ENCODE peak calls at places on chromosomes 12 and 14, in nine cellular contexts. P is A549, L is suprapubic skin, Q is breast epithelium, I is fibroblast of lung, X is GM10248, F is prostate gland, D is progenitor cell of endocrine pancreas, K is type B pancreatic cell. R is an unnamed sample.
A peak's percentile ranks its signal among the peaks of the same experiment; 100 is the strongest.

GRCh38 chr12:124676725-124677462 is 109.5 kb upstream of the NCOR2 start:
- DNase-seq in P (no peak), L (no peak), Q (no peak), I (no peak), X (no peak), F (no peak), D (no peak), K (no peak), R (no peak)

GRCh38 chr12:64618953-64619590 is 8.8 kb downstream of the RASSF3 start:
- DNase-seq in P (no peak), L (no peak), Q (no peak), I (peak; percentile 37), X (peak; percentile 61), F (no peak), D (no peak), K (no peak), R (no peak)

GRCh38 chr14:36747411-36748184 is 85.9 kb downstream of the PAX9 start:
- DNase-seq in P (peak; percentile 32), L (no peak), Q (no peak), I (no peak), X (no peak), F (no peak), D (no peak), K (no peak), R (no peak)

GRCh38 chr14:36420288-36420687 is 99.7 kb downstream of the NKX2-1 start:
- DNase-seq in P (no peak), L (no peak), Q (no peak), I (no peak), X (no peak), F (no peak), D (no peak), K (no peak), R (no peak)

GRCh38 chr12:95473440-95473946 is 459 bp upstream of the METAP2 start:
- DNase-seq in P (peak; percentile 43), L (no peak), Q (peak; percentile 41), I (peak; percentile 36), X (peak; percentile 41), F (peak; percentile 72), D (no peak), K (no peak), R (no peak)

GRCh38 chr12:121253638-121254335 is 42.7 kb downstream of the CAMKK2 start:
- DNase-seq in P (no peak), L (no peak), Q (no peak), I (no peak), X (no peak), F (no peak), D (no peak), K (no peak), R (no peak)

GRCh38 chr14:29814153-29815057 is 113.2 kb downstream of the PRKD1 start:
- DNase-seq in P (no peak), L (no peak), Q (peak; percentile 32), I (peak; percentile 70), X (no peak), F (no peak), D (no peak), K (no peak), R (no peak)

GRCh38 chr12:42440608-42441007 is 114.6 kb downstream of the PPHLN1 start:
- DNase-seq in P (no peak), L (no peak), Q (no peak), I (no peak), X (no peak), F (no peak), D (no peak), K (no peak), R (no peak)

GRCh38 chr14:80464531-80465149 is 253.3 kb upstream of the DIO2 start:
- DNase-seq in P (no peak), L (no peak), Q (no peak), I (no peak), X (no peak), F (no peak), D (no peak), K (no peak), R (no peak)

GRCh38 chr12:12890492-12890814 is 909 bp upstream of the GPRC5A start:
- DNase-seq in P (peak; percentile 48), L (no peak), Q (no peak), I (no peak), X (no peak), F (no peak), D (no peak), K (no peak), R (no peak)

GRCh38 chr12:108099085-108099484 is 30.0 kb upstream of the WSCD2 start:
- DNase-seq in P (no peak), L (peak; percentile 4), Q (no peak), I (no peak), X (no peak), F (no peak), D (no peak), K (no peak), R (no peak)

GRCh38 chr12:117402363-117402762 is 40.9 kb upstream of the NOS1 start:
- DNase-seq in P (no peak), L (no peak), Q (no peak), I (no peak), X (no peak), F (no peak), D (no peak), K (no peak), R (no peak)

GRCh38 chr12:88600272-88600671 is 20.0 kb upstream of the KITLG start:
- DNase-seq in P (no peak), L (no peak), Q (no peak), I (peak; percentile 92), X (no peak), F (no peak), D (no peak), K (no peak), R (no peak)

GRCh38 chr14:51533160-51533559 is 118.5 kb upstream of the FRMD6 start:
- DNase-seq in P (no peak), L (no peak), Q (no peak), I (peak; percentile 81), X (no peak), F (no peak), D (no peak), K (no peak), R (no peak)

GRCh38 chr12:87814625-87815024 is 214.6 kb downstream of the C12orf50 start:
- DNase-seq in P (no peak), L (no peak), Q (no peak), I (peak; percentile 85), X (no peak), F (no peak), D (no peak), K (no peak), R (no peak)

DNA sequence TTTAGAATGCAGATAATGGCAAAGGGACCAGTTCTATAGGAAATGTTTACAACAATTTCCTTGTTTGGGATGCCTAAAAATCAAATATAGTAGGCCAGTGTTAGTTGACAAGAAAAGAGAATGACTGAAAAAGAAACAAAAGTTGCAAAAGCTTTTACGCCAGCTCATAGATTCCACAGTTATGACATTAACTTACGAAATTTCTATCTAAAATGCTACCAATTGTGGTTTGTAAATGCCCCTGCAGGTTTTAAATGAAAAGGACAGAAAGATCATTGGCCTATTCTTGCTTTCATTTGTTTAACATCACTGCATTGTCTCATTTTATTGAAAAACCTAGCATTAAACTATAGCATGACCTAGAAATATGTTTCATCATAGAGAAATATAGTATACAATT is 345.8 kb downstream of the CCDC91 start:
- DNase-seq in P (no peak), L (no peak), Q (no peak), I (peak; percentile 79), X (no peak), F (no peak), D (no peak), K (no peak), R (no peak)
- TF ChIP-seq CTCF in P (no peak), L (no peak), Q (no peak), I (peak; percentile 16), X (no peak), F (no peak), D (no peak), K (no peak), R (no peak)

GRCh38 chr12:119036878-119037493 is 55.6 kb downstream of the SRRM4 start:
- DNase-seq in P (peak; percentile 36), L (no peak), Q (no peak), I (no peak), X (peak; percentile 59), F (no peak), D (peak; percentile 36), K (no peak), R (peak; percentile 66)
- TF ChIP-seq CTCF in P (peak; percentile 49), L (peak; percentile 16), Q (peak; percentile 12), I (peak; percentile 33), X (peak; percentile 52), F (peak; percentile 38), D (peak; percentile 74), K (peak; percentile 82), R (peak; percentile 75)

DNA sequence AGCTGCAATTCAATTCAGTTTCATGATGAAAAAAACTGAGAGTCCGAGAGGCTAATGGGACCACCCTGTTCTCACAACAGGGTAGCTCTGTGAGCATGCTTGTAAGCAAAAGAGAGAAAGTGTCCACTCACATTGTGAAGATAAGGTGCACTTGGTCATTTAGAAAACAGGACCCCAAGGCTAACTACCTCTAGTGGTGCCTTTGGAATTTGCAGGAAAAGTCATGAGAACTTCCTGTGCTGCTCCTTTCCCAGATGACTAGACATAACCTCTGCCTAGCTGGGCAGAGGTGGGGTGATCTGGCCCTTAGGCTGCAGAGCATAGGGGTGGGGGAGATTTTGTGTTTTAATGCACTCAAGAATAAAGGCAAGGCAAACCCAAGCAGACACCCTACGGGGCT is 118.9 kb downstream of the STAB2 start:
- DNase-seq in P (peak; percentile 28), L (no peak), Q (no peak), I (no peak), X (no peak), F (no peak), D (no peak), K (no peak), R (no peak)
- TF ChIP-seq CTCF in P (peak; percentile 22), L (no peak), Q (no peak), I (no peak), X (no peak), F (no peak), D (peak; percentile 40), K (peak; percentile 44), R (peak; percentile 23)

GRCh38 chr12:54940695-54941315 is 43.8 kb downstream of the TESPA1 start:
- DNase-seq in P (no peak), L (no peak), Q (no peak), I (no peak), X (no peak), F (no peak), D (no peak), K (no peak), R (no peak)

GRCh38 chr12:54937929-54938328 is 46.6 kb downstream of the TESPA1 start:
- DNase-seq in P (no peak), L (no peak), Q (no peak), I (no peak), X (no peak), F (no peak), D (no peak), K (no peak), R (no peak)

GRCh38 chr12:54945082-54945481 is 39.5 kb downstream of the TESPA1 start:
- DNase-seq in P (no peak), L (no peak), Q (no peak), I (no peak), X (no peak), F (no peak), D (no peak), K (no peak), R (no peak)

GRCh38 chr12:54937376-54937775 is 47.2 kb downstream of the TESPA1 start:
- DNase-seq in P (no peak), L (no peak), Q (no peak), I (no peak), X (no peak), F (no peak), D (no peak), K (no peak), R (no peak)

DNA sequence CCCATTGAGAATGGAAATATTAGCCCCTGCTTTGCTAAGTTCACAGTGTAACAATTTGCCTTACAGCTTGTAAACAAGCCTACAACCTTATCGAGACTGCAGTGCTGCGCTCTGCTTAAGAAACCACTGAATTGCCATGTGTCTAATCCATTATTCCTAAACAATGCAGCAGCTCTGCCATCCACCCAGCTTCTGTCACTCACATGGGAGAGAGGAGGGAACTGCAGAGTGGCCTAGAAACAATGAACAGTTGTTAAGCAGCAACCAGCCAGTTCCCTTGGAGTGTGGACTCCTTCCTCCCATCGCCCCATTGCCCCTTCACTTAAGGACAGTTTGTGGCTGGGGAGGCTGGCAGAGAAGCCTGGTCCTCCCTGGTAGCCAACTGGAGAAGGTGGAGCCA is 42.9 kb downstream of the TESPA1 start:
- DNase-seq in P (no peak), L (no peak), Q (no peak), I (no peak), X (no peak), F (no peak), D (no peak), K (no peak), R (peak; percentile 20)
- TF ChIP-seq CTCF in P (no peak), L (no peak), Q (no peak), I (no peak), X (no peak), F (no peak), D (no peak), K (no peak), R (no peak)